ENCODE peak calls at places on chromosome 7, in four cellular contexts. One of them, this sample, is unnamed.

GRCh38 chr7:129607471-129608120 is 3.9 kb upstream of the NRF1 start:
- DNase-seq in stimulated activated naive B cell treated with anti-CD40 and anti-IgM and Interleukin-4, amounts not matched to agents 10 μg/mL and 1 μg/mL and 100 μg/mL, for 72 hours: no peak
- DNase-seq in HEK293T: peak; percentile 63
- DNase-seq in EL: peak; percentile 37
- DNase-seq in this sample: peak; percentile 62

GRCh38 chr7:66250711-66251110 is 45.6 kb downstream of the TPST1 start:
- DNase-seq in stimulated activated naive B cell treated with anti-CD40 and anti-IgM and Interleukin-4, amounts not matched to agents 10 μg/mL and 1 μg/mL and 100 μg/mL, for 72 hours: no peak
- DNase-seq in HEK293T: no peak
- DNase-seq in EL: peak; percentile 72
- DNase-seq in this sample: peak; percentile 92

GRCh38 chr7:73850781-73851207 is 8.5 kb upstream of the METTL27 start:
- DNase-seq in stimulated activated naive B cell treated with anti-CD40 and anti-IgM and Interleukin-4, amounts not matched to agents 10 μg/mL and 1 μg/mL and 100 μg/mL, for 72 hours: no peak
- DNase-seq in HEK293T: no peak
- DNase-seq in EL: peak; percentile 97
- DNase-seq in this sample: peak; percentile 99

GRCh38 chr7:130309986-130310385 is 17.0 kb downstream of the CPA4 start:
- DNase-seq in stimulated activated naive B cell treated with anti-CD40 and anti-IgM and Interleukin-4, amounts not matched to agents 10 μg/mL and 1 μg/mL and 100 μg/mL, for 72 hours: peak; percentile 2
- DNase-seq in HEK293T: no peak
- DNase-seq in EL: no peak
- DNase-seq in this sample: no peak

GRCh38 chr7:154871928-154872750 is 130.8 kb downstream of the PAXIP1 start:
- DNase-seq in stimulated activated naive B cell treated with anti-CD40 and anti-IgM and Interleukin-4, amounts not matched to agents 10 μg/mL and 1 μg/mL and 100 μg/mL, for 72 hours: no peak
- DNase-seq in HEK293T: no peak
- DNase-seq in EL: no peak
- DNase-seq in this sample: no peak

GRCh38 chr7:45573636-45574470 is at the start of gene ADCY1:
- DNase-seq in stimulated activated naive B cell treated with anti-CD40 and anti-IgM and Interleukin-4, amounts not matched to agents 10 μg/mL and 1 μg/mL and 100 μg/mL, for 72 hours: no peak
- DNase-seq in HEK293T: peak; percentile 78
- DNase-seq in EL: no peak
- DNase-seq in this sample: no peak

GRCh38 chr7:121530251-121531174 is 134.4 kb upstream of the FAM3C start:
- DNase-seq in stimulated activated naive B cell treated with anti-CD40 and anti-IgM and Interleukin-4, amounts not matched to agents 10 μg/mL and 1 μg/mL and 100 μg/mL, for 72 hours: peak; percentile 59
- DNase-seq in HEK293T: no peak
- DNase-seq in EL: peak; percentile 96
- DNase-seq in this sample: peak; percentile 99

GRCh38 chr7:29464693-29465092 is 98.9 kb upstream of the PRR15 start:
- DNase-seq in stimulated activated naive B cell treated with anti-CD40 and anti-IgM and Interleukin-4, amounts not matched to agents 10 μg/mL and 1 μg/mL and 100 μg/mL, for 72 hours: no peak
- DNase-seq in HEK293T: no peak
- DNase-seq in EL: no peak
- DNase-seq in this sample: no peak

GRCh38 chr7:27576360-27576944 is 86.2 kb downstream of the HIBADH start:
- DNase-seq in stimulated activated naive B cell treated with anti-CD40 and anti-IgM and Interleukin-4, amounts not matched to agents 10 μg/mL and 1 μg/mL and 100 μg/mL, for 72 hours: no peak
- DNase-seq in HEK293T: peak; percentile 16
- DNase-seq in EL: peak; percentile 55
- DNase-seq in this sample: peak; percentile 30